ENCODE peak calls at places on chromosomes 13 and 19, in seven cellular contexts. Q, C, M, V, X, K and E are unnamed samples.

GRCh38 chr19:40070058-40070457 is 14.0 kb upstream of the ZNF780B start:
- DNase-seq in K (no peak), C (no peak), M (no peak), X (no peak), V (no peak), Q (no peak), E (no peak)

GRCh38 chr19:40693896-40694295 is 3.4 kb upstream of the NUMBL start:
- DNase-seq in V (no peak), M (no peak), X (no peak), K (no peak), Q (no peak), C (no peak), E (no peak)

GRCh38 chr19:383922-384800 is 24.8 kb downstream of the C2CD4C start:
- DNase-seq in V (peak), X (no peak), M (peak), C (no peak), Q (no peak), K (peak), E (peak)

GRCh38 chr13:33925563-33925962 is 107.6 kb downstream of the RFC3 start:
- DNase-seq in C (no peak), X (no peak), V (no peak), M (no peak), K (no peak), Q (no peak), E (no peak)

GRCh38 chr13:26663801-26664200 is 96.8 kb downstream of the GPR12 start:
- DNase-seq in K (no peak), C (no peak), Q (no peak), X (no peak), M (no peak), V (no peak), E (no peak)

GRCh38 chr13:113860579-113861432 is 3.1 kb downstream of the GAS6 start:
- DNase-seq in K (peak), X (no peak), C (peak), M (peak), V (peak), Q (no peak), E (peak)

GRCh38 chr13:33285420-33286124 is at the start of gene STARD13:
- DNase-seq in M (peak), V (peak), K (peak), Q (peak), C (peak), X (peak), E (peak)

GRCh38 chr13:83950284-83950683 is 68.0 kb upstream of the SLITRK1 start:
- DNase-seq in M (no peak), C (no peak), Q (no peak), K (no peak), V (no peak), X (no peak), E (no peak)

GRCh38 chr19:13817018-13817614 is 21.9 kb downstream of the ZSWIM4 start:
- DNase-seq in X (no peak), C (peak), Q (no peak), M (peak), V (peak), K (peak), E (no peak)

GRCh38 chr13:94548382-94549240 is 47.3 kb downstream of the TGDS start:
- DNase-seq in K (peak), Q (peak), M (peak), C (peak), V (no peak), X (peak), E (peak)

GRCh38 chr19:23665651-23666410 is 21.2 kb downstream of the ZNF675 start:
- DNase-seq in Q (no peak), V (no peak), X (no peak), C (no peak), M (peak), K (no peak), E (no peak)

GRCh38 chr13:39602277-39602613 is 748 bp downstream of the LHFPL6 start:
- DNase-seq in C (no peak), K (no peak), Q (peak), M (no peak), V (no peak), X (no peak), E (no peak)

GRCh38 chr19:4754248-4754647 is 30.6 kb upstream of the DPP9 start:
- DNase-seq in X (no peak), M (peak), C (no peak), V (no peak), Q (no peak), K (no peak), E (no peak)

GRCh38 chr13:27014406-27015359 is 156.9 kb downstream of the USP12 start:
- DNase-seq in K (no peak), X (no peak), M (no peak), V (no peak), C (no peak), Q (no peak), E (no peak)

GRCh38 chr13:113098163-113098732 is 7.3 kb upstream of the F7 start:
- DNase-seq in M (no peak), X (no peak), Q (no peak), V (no peak), K (no peak), C (no peak), E (no peak)

DNA sequence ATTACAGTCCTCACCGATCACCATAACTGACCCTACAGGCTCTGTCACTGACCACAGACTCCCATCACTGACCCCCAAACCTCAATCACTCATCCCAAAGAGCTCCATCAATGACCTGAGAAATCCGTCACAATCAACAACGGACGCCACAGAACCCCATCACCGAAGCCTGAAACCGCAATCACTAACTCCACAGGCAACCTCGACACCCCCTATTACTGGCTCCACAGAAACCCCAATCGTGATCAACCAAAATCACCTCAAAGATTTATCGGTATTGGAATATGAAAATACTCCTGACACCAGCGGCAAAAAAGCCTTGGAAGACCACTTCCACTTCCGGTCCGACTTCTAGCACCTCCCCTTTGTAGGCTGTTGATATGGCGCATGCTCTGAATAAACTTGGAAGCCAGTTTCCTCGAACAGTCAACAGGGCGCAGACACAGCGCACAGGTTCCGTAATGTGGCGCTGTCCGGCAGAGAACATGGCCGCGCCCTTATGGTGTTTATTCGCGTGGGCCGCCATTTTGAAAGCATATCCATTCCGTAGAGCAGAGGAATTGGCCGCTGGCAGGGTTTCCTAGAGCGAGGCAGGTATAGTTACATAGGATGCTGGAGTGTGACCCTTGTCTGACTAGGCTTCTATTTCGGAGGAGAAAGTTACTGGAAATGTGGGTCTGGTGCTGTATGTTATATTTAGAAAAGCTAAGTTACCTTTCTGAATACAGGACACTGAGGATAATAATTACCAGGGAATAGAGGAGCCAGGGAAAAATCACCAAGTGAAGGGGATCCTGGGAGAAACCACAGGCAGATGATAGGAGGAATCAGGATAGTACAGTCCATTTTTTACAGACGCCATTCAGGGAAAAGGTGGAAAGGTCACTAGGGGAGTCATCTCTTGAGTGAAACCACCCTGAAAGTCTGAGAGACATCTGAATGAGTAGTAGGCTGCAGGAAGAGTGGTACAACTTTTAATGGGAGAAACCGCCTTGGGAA is at the start of gene ZNF585A:
- DNase-seq in X (peak), V (peak), Q (peak), C (peak), M (peak), K (peak), E (peak)
- TF ChIP-seq POLR2AphosphoS5 in X (peak), V (peak), Q (peak), C (peak), M (peak), K (peak), E (no peak)

DNA sequence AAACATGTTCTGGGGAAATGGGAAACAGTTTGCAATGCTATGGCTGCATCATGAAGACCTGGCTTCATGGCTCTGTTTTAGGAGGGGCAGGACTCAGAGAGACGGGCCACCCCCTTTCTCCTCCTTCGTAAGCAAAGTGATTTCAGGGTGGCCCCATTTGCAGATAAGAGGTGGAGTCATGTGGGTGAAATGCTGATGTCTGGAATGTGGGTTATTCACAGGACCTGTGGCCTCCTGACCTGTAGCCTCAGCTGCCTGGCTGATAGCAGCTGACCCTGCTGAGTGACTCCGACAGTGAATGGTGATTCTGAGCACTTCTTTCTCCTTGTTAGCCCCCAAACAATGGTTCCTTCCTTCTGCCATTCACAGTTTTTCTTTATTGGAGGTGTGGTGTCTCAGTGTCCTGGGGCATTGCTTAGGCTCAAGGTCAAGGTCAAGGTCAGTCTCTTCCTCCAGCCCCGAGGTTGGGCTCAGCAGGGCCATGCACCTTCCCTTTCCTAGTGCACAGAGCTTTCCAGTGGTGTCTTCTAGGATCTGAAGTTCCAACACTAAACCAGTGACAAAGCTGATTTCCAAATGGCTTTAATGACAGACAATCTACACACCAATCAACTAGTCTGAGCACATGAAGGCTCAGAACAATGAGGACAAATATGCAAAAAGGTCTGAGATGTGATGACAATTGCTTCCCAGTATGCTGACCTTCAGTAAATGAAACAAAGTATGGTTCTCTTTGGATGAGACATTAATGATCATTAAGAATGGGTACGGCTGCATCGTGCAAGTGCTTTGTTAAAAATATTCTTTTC is 49.6 kb upstream of the ANKRD10 start:
- DNase-seq in V (peak), K (no peak), Q (no peak), X (no peak), M (no peak), C (no peak), E (no peak)
- TF ChIP-seq POLR2AphosphoS5 in V (peak), K (no peak), Q (no peak), X (no peak), M (no peak), C (no peak), E (no peak)

GRCh38 chr19:45524575-45525129 is 17.4 kb downstream of the VASP start:
- DNase-seq in M (no peak), X (no peak), V (no peak), C (no peak), K (no peak), Q (no peak), E (no peak)

GRCh38 chr19:45526143-45526542 is 18.9 kb downstream of the VASP start:
- DNase-seq in V (peak), K (peak), X (no peak), Q (no peak), C (peak), M (peak), E (no peak)

GRCh38 chr19:45523642-45524256 is 16.5 kb downstream of the VASP start:
- DNase-seq in V (peak), Q (peak), K (peak), M (peak), X (peak), C (peak), E (peak)

GRCh38 chr19:45518469-45518826 is 11.2 kb downstream of the VASP start:
- DNase-seq in Q (no peak), M (no peak), C (peak), V (no peak), K (peak), X (no peak), E (no peak)

GRCh38 chr19:45522010-45522941 is 15.0 kb downstream of the VASP start:
- DNase-seq in K (no peak), X (no peak), C (no peak), V (no peak), M (no peak), Q (no peak), E (no peak)
- TF ChIP-seq POLR2AphosphoS5 in K (no peak), X (no peak), C (no peak), V (no peak), M (no peak), Q (peak), E (no peak)

GRCh38 chr19:3614858-3615505 is 8.3 kb upstream of the TBXA2R start:
- DNase-seq in C (no peak), M (no peak), X (no peak), Q (no peak), K (no peak), V (no peak), E (no peak)

GRCh38 chr19:3615524-3616135 is 9.0 kb upstream of the TBXA2R start:
- DNase-seq in C (no peak), K (no peak), M (no peak), X (no peak), Q (no peak), V (no peak), E (no peak)

GRCh38 chr19:3612901-3613741 is 6.4 kb upstream of the TBXA2R start:
- DNase-seq in M (peak), K (no peak), V (peak), C (no peak), X (no peak), Q (no peak), E (no peak)

GRCh38 chr19:3612330-3612729 is 5.7 kb upstream of the TBXA2R start:
- DNase-seq in C (no peak), V (no peak), X (no peak), K (no peak), M (no peak), Q (no peak), E (no peak)

GRCh38 chr19:3613765-3614661 is 7.3 kb upstream of the TBXA2R start:
- DNase-seq in K (no peak), M (no peak), X (no peak), C (no peak), V (no peak), Q (no peak), E (no peak)
- TF ChIP-seq POLR2AphosphoS5 in K (no peak), M (no peak), X (no peak), C (no peak), V (no peak), Q (no peak), E (no peak)

GRCh38 chr13:23750383-23751121 is 138.6 kb downstream of the MIPEP start:
- DNase-seq in X (no peak), M (no peak), V (no peak), Q (no peak), K (no peak), C (no peak), E (no peak)
- TF ChIP-seq POLR2AphosphoS5 in X (no peak), M (no peak), V (no peak), Q (no peak), K (no peak), C (no peak), E (no peak)